ENCODE peak calls at places on chromosome 1, in five cellular contexts. One of them, this sample, is unnamed.

GRCh38 chr1:109850194-109850593 is 60.5 kb upstream of the CSF1 start:
- DNase-seq in dorsolateral prefrontal cortex: no peak
- DNase-seq in left ventricle myocardium inferior: no peak
- DNase-seq in K562: no peak
- DNase-seq in skeletal muscle cell: no peak
- DNase-seq in this sample: no peak

GRCh38 chr1:27241677-27242076 is 7.2 kb downstream of the WDTC1 start:
- DNase-seq in dorsolateral prefrontal cortex: no peak
- DNase-seq in left ventricle myocardium inferior: no peak
- DNase-seq in K562: no peak
- DNase-seq in skeletal muscle cell: no peak
- DNase-seq in this sample: no peak

GRCh38 chr1:46401964-46402626 is 8.0 kb downstream of the FAAH start:
- DNase-seq in dorsolateral prefrontal cortex: peak
- DNase-seq in left ventricle myocardium inferior: peak
- DNase-seq in K562: peak
- DNase-seq in skeletal muscle cell: peak
- DNase-seq in this sample: peak

GRCh38 chr1:115577513-115577912 is 64.3 kb upstream of the VANGL1 start:
- DNase-seq in dorsolateral prefrontal cortex: no peak
- DNase-seq in left ventricle myocardium inferior: no peak
- DNase-seq in K562: no peak
- DNase-seq in skeletal muscle cell: no peak
- DNase-seq in this sample: no peak

GRCh38 chr1:114490235-114490634 is 20.8 kb downstream of the TRIM33 start:
- DNase-seq in dorsolateral prefrontal cortex: no peak
- DNase-seq in left ventricle myocardium inferior: no peak
- DNase-seq in K562: no peak
- DNase-seq in skeletal muscle cell: no peak
- DNase-seq in this sample: peak

GRCh38 chr1:999797-1000356 is at the start of gene HES4:
- DNase-seq in dorsolateral prefrontal cortex: no peak
- DNase-seq in left ventricle myocardium inferior: peak
- DNase-seq in K562: no peak
- DNase-seq in skeletal muscle cell: peak
- DNase-seq in this sample: peak

GRCh38 chr1:177082855-177083741 is 81.4 kb downstream of the ASTN1 start:
- DNase-seq in dorsolateral prefrontal cortex: no peak
- DNase-seq in left ventricle myocardium inferior: no peak
- DNase-seq in K562: no peak
- DNase-seq in skeletal muscle cell: peak
- DNase-seq in this sample: no peak

GRCh38 chr1:237911911-237912310 is 21.2 kb upstream of the ZP4 start:
- DNase-seq in dorsolateral prefrontal cortex: no peak
- DNase-seq in left ventricle myocardium inferior: no peak
- DNase-seq in K562: no peak
- DNase-seq in skeletal muscle cell: no peak
- DNase-seq in this sample: no peak

DNA sequence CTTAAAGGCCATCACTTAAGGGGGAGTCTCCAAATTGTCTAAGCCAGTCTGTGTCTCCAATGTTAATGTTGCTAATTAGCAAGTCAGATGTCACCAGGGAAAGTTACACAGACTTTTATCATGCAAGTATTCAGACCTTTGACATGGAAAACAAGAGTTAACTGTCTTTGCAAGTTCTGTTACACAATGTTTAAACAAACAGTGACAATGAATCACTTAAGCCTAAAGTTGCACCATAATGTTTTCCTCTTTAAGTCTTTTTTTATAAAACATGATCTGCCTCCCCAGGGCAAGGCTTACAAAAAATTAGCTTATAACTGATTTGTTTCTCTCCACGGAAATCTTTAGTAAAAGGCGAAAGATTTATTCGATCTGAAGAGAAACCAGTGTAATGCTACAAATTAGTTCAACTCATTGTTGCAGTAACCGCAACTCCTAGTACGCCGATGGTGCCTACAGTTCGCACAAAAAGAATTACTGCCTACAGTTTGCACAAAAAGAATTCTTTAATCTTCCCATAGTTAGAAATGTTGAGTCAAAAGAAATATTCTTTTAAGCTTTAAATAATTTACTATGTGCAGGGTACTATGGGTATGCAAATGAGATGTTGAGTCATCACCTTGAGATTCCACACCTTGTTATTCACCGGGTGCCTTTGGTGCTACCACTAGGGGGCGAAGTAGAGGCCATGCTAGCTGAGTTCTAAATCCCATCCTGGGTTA is 45.3 kb downstream of the HHAT start:
- DNase-seq in dorsolateral prefrontal cortex: no peak
- DNase-seq in left ventricle myocardium inferior: no peak
- DNase-seq in K562: peak
- DNase-seq in skeletal muscle cell: peak
- DNase-seq in this sample: peak
- H3K4me3 ChIP-seq in dorsolateral prefrontal cortex: no peak
- H3K4me3 ChIP-seq in left ventricle myocardium inferior: no peak
- H3K4me3 ChIP-seq in K562: no peak
- H3K4me3 ChIP-seq in skeletal muscle cell: no peak
- H3K4me3 ChIP-seq in this sample: no peak

GRCh38 chr1:200610846-200611245 is 9.7 kb downstream of the KIF14 start:
- DNase-seq in dorsolateral prefrontal cortex: no peak
- DNase-seq in left ventricle myocardium inferior: no peak
- DNase-seq in K562: no peak
- DNase-seq in skeletal muscle cell: no peak
- DNase-seq in this sample: no peak
- H3K4me3 ChIP-seq in dorsolateral prefrontal cortex: no peak
- H3K4me3 ChIP-seq in left ventricle myocardium inferior: no peak
- H3K4me3 ChIP-seq in K562: no peak
- H3K4me3 ChIP-seq in skeletal muscle cell: no peak
- H3K4me3 ChIP-seq in this sample: no peak

GRCh38 chr1:201888282-201889033 is at the start of gene SHISA4:
- DNase-seq in dorsolateral prefrontal cortex: peak
- DNase-seq in left ventricle myocardium inferior: peak
- DNase-seq in K562: peak
- DNase-seq in skeletal muscle cell: no peak
- DNase-seq in this sample: no peak
- H3K4me3 ChIP-seq in dorsolateral prefrontal cortex: peak
- H3K4me3 ChIP-seq in left ventricle myocardium inferior: peak
- H3K4me3 ChIP-seq in K562: peak
- H3K4me3 ChIP-seq in skeletal muscle cell: peak
- H3K4me3 ChIP-seq in this sample: peak

DNA sequence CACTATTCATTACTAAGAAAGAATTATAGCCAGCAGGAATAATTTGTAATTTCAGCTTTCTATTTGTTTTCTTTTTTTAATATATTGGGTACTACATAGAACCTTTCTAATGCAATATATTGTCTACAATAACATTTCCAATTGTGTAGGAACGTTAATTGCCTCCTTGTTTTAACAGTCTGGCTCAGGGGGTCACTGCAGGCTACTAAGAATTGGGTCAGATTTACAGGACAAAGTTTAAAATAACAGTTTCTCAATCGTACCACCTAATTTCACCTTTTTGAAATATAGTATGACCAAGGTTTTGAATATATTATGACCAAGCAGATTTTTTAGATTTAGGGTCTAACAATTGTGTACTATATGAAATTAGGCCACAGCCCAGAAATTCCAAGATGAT is 2.4 kb downstream of the CFH start:
- DNase-seq in dorsolateral prefrontal cortex: no peak
- DNase-seq in left ventricle myocardium inferior: no peak
- DNase-seq in K562: no peak
- DNase-seq in skeletal muscle cell: no peak
- DNase-seq in this sample: no peak
- H3K4me3 ChIP-seq in dorsolateral prefrontal cortex: peak
- H3K4me3 ChIP-seq in left ventricle myocardium inferior: peak
- H3K4me3 ChIP-seq in K562: peak
- H3K4me3 ChIP-seq in skeletal muscle cell: no peak
- H3K4me3 ChIP-seq in this sample: no peak

DNA sequence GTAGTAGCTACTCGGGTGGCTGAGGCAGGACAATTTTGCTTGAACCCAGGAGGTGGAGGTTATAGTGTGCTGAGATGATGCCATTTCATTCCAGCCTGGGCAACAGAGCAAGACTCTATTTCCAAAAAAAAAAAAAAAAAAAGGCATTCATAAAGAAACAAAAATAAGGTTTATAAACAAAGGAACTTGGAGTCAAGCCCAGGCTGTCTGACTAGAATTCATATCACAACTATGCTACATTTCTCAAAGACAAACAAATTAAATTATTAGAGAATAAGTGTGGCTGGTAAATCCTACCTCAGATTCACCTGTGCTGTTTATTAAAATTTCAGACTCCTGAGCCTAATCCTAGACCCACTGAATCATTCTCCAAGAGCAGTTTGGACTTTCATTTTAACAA is 4.2 kb downstream of the GCLM start:
- DNase-seq in dorsolateral prefrontal cortex: no peak
- DNase-seq in left ventricle myocardium inferior: no peak
- DNase-seq in K562: no peak
- DNase-seq in skeletal muscle cell: no peak
- DNase-seq in this sample: no peak
- H3K4me3 ChIP-seq in dorsolateral prefrontal cortex: no peak
- H3K4me3 ChIP-seq in left ventricle myocardium inferior: no peak
- H3K4me3 ChIP-seq in K562: no peak
- H3K4me3 ChIP-seq in skeletal muscle cell: no peak
- H3K4me3 ChIP-seq in this sample: no peak

This sample was measured in A673.